ENCODE peak calls at places on chromosomes 11 and 22, in five cellular contexts. P, Q, F, L and E are unnamed samples.
A peak's percentile ranks its signal among the peaks of the same experiment; 100 is the strongest.

GRCh38 chr11:67316882-67317364 is 13.6 kb downstream of the SSH3 start:
- DNase-seq in P (no peak), Q (no peak), F (no peak), L (no peak), E (no peak)

GRCh38 chr11:61756452-61757212 is 4.2 kb downstream of the MYRF start:
- DNase-seq in P (peak; percentile 74), Q (peak; percentile 73), F (no peak), L (no peak), E (peak; percentile 94)

GRCh38 chr11:110527146-110527545 is 97.4 kb downstream of the FDX1 start:
- DNase-seq in P (no peak), Q (no peak), F (no peak), L (no peak), E (no peak)

GRCh38 chr11:7056828-7057513 is 31.8 kb upstream of the RBMXL2 start:
- DNase-seq in P (no peak), Q (no peak), F (no peak), L (no peak), E (no peak)

GRCh38 chr22:40120783-40121182 is 56.9 kb upstream of the TNRC6B start:
- DNase-seq in P (no peak), Q (no peak), F (no peak), L (no peak), E (no peak)

GRCh38 chr22:25898707-25899365 is 156.8 kb downstream of the MYO18B start:
- DNase-seq in P (peak; percentile 19), Q (no peak), F (peak; percentile 41), L (no peak), E (peak; percentile 9)

GRCh38 chr11:35354644-35355043 is 64.7 kb downstream of the SLC1A2 start:
- DNase-seq in P (no peak), Q (no peak), F (no peak), L (no peak), E (no peak)

GRCh38 chr11:100753562-100753961 is 66.5 kb downstream of the ARHGAP42 start:
- DNase-seq in P (no peak), Q (no peak), F (no peak), L (no peak), E (no peak)

GRCh38 chr11:61279934-61280656 is 15.0 kb downstream of the VWCE start:
- DNase-seq in P (no peak), Q (no peak), F (no peak), L (no peak), E (no peak)

GRCh38 chr11:2507945-2508749 is 63.3 kb downstream of the KCNQ1 start:
- DNase-seq in P (peak; percentile 1), Q (no peak), F (no peak), L (no peak), E (no peak)

GRCh38 chr11:12995211-12995610 is 13.9 kb upstream of the RASSF10 start:
- DNase-seq in P (peak; percentile 62), Q (no peak), F (no peak), L (no peak), E (no peak)

GRCh38 chr22:36368359-36368983 is 19.3 kb downstream of the MYH9 start:
- DNase-seq in P (peak; percentile 77), Q (no peak), F (no peak), L (peak; percentile 81), E (peak; percentile 72)

GRCh38 chr22:25160120-25160996 is 39.3 kb upstream of the CRYBB3 start:
- DNase-seq in P (no peak), Q (no peak), F (no peak), L (no peak), E (no peak)

GRCh38 chr11:57303990-57304579 is 20.7 kb downstream of the TNKS1BP1 start:
- DNase-seq in P (no peak), Q (no peak), F (no peak), L (peak; percentile 36), E (no peak)

GRCh38 chr11:107006076-107006833 is 12.0 kb downstream of the GUCY1A2 start:
- DNase-seq in P (no peak), Q (no peak), F (no peak), L (no peak), E (no peak)

GRCh38 chr22:38316340-38317236 is 645 bp downstream of the CSNK1E start:
- DNase-seq in P (peak; percentile 79), Q (no peak), F (peak; percentile 77), L (peak; percentile 79), E (no peak)

GRCh38 chr11:28566643-28567042 is 458.5 kb downstream of the METTL15 start:
- DNase-seq in P (peak; percentile 7), Q (no peak), F (peak; percentile 9), L (peak; percentile 1), E (no peak)

GRCh38 chr22:36702832-36703210 is 731 bp downstream of the CACNG2 start:
- DNase-seq in P (no peak), Q (no peak), F (no peak), L (peak; percentile 58), E (no peak)

GRCh38 chr11:117010808-117011540 is 87.3 kb downstream of the SIK3 start:
- DNase-seq in P (no peak), Q (no peak), F (no peak), L (no peak), E (no peak)

GRCh38 chr11:11427185-11427944 is 74.3 kb upstream of the CSNK2A3 start:
- DNase-seq in P (peak; percentile 15), Q (no peak), F (no peak), L (no peak), E (no peak)

GRCh38 chr11:789951-790350 is at the start of gene CEND1:
- DNase-seq in P (peak; percentile 83), Q (no peak), F (peak; percentile 48), L (peak; percentile 95), E (no peak)

GRCh38 chr22:27685515-27685914 is 116.0 kb downstream of the MN1 start:
- DNase-seq in P (no peak), Q (no peak), F (no peak), L (no peak), E (no peak)

GRCh38 chr11:109960831-109961230 is 132.4 kb upstream of the ZC3H12C start:
- DNase-seq in P (no peak), Q (no peak), F (no peak), L (no peak), E (no peak)

GRCh38 chr22:45400046-45400445 is 13.4 kb downstream of the SMC1B start:
- DNase-seq in P (no peak), Q (no peak), F (no peak), L (no peak), E (no peak)
- TF ChIP-seq FOXM1 in P (no peak), Q (no peak), F (no peak), L (no peak), E (no peak)

GRCh38 chr11:36386411-36386810 is 90.3 kb downstream of the PRR5L start:
- DNase-seq in P (no peak), Q (no peak), F (no peak), L (no peak), E (no peak)

GRCh38 chr11:36383200-36383599 is 87.1 kb downstream of the PRR5L start:
- DNase-seq in P (no peak), Q (no peak), F (no peak), L (no peak), E (no peak)

GRCh38 chr11:36389006-36389405 is 92.9 kb downstream of the PRR5L start:
- DNase-seq in P (no peak), Q (no peak), F (no peak), L (no peak), E (no peak)

GRCh38 chr11:36388086-36388485 is 92.0 kb downstream of the PRR5L start:
- DNase-seq in P (no peak), Q (no peak), F (no peak), L (no peak), E (no peak)

DNA sequence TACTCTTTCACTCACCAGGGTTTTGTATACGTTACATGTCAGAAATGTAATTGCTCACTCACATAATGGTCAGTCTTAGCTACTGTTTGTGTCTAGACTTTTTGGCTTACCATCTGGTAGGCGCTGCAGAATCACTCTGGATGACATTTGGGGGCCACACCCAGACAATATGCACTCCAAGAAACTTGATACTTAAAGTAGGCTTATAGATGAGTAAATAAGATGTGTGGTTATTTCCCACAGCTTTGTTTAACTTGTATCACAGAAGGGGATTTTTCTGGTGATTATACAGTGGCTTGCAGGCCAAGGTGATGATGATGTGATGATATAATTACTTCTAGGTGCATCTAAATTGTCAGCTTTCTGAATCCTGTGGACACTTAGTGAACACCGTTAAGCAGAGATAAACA is 89.0 kb downstream of the PRR5L start:
- DNase-seq in P (no peak), Q (no peak), F (no peak), L (no peak), E (no peak)
- TF ChIP-seq FOXM1 in P (no peak), Q (no peak), F (no peak), L (no peak), E (no peak)

GRCh38 chr11:33976351-33977199 is 75.0 kb upstream of the CAPRIN1 start:
- DNase-seq in P (no peak), Q (no peak), F (no peak), L (no peak), E (no peak)

GRCh38 chr11:33965032-33965431 is 73.2 kb upstream of the LMO2 start:
- DNase-seq in P (no peak), Q (no peak), F (no peak), L (no peak), E (no peak)

GRCh38 chr11:33967451-33967850 is 75.6 kb upstream of the LMO2 start:
- DNase-seq in P (no peak), Q (no peak), F (no peak), L (no peak), E (no peak)

DNA sequence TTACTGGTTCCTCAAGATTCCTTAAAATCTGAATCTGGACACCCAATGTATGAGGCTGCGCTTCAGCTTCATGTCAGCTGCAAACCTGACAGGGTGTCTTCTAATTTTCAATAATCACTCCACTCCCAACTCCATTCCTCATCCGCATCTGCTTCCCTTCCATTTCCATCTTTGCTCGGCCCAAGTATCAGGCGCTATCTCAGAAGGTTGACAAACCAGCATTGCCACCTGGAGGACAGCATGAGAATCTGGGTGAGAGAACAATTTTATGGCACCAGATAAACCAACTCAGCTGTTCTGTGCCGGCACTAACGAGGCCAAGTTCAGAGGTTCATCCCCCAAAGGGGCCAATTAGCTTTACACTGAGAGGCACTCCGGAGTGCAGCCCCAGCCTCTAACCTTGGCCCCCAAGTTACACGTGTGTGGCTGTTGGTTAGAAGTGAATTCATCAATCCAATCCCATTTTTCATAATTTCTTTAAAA is 79.1 kb upstream of the LMO2 start:
- DNase-seq in P (peak; percentile 44), Q (no peak), F (peak; percentile 71), L (peak; percentile 66), E (peak; percentile 46)
- TF ChIP-seq FOXM1 in P (no peak), Q (no peak), F (no peak), L (no peak), E (no peak)

DNA sequence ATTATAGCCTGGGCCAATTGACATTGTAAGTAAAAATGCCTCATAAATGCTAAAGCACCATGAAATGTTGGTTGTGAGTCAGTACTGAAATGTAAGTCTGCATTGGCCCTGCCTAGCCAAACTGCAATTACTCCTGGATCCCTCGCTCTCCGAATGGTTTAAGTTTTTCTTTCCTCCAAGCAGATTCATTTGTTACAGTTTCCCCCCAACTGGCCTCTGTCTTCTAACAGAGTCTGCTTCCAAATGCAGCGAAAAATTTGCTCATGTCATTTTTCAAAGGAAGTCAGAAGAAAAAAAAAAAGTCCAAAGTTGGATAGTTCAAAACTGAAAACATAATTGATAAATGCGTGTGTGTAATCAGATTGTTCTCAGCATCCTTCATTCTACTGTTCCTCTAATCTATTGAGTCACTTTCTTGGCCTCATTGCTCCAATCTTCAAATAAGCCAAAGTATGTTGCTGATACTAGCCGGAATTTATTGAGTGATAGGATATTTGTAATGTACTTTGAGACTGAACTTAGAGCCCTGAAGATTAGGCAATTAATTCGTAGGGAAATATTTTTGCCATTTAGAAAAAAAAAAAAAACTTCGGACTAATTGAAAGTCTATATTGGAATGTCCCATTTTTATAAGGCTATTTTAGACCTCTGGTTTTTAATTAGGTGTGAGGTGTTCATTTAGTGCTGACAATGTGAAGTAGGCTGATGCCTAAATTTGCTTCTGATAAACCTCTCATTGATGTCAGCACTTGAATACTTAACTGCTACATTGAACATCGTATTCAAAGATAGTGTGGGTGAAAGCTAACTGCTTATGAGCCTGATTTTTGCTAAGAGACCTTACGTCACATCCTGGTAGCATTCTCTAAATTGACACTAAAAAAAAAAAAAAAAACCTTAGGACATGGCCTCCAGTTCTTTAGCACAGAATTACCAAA is 93.4 kb downstream of the WT1 start:
- DNase-seq in P (no peak), Q (no peak), F (no peak), L (no peak), E (no peak)
- TF ChIP-seq FOXM1 in P (no peak), Q (no peak), F (no peak), L (no peak), E (no peak)